ENCODE peak calls at places on chromosomes 3 and 15, in ten cellular contexts. M is lung, A is HepG2, D is neural crest cell, Y is cardiac fibroblast, X is Calu3, U is tibial artery, J is fibroblast of the aortic adventitia, H is body of pancreas, F is AG09309. C is an unnamed sample.

GRCh38 chr15:76155742-76156141 is 96.0 kb downstream of the TMEM266 start:
- DNase-seq in X (no peak), M (no peak), D (no peak), H (no peak), F (peak), Y (no peak), A (no peak), U (no peak), J (no peak), C (no peak)

GRCh38 chr15:44804303-44805046 is 68.1 kb downstream of the TRIM69 start:
- DNase-seq in J (peak), H (no peak), D (no peak), M (no peak), U (no peak), X (no peak), A (no peak), F (no peak), Y (peak), C (no peak)

GRCh38 chr15:92845109-92845508 is 55.0 kb upstream of the CHD2 start:
- DNase-seq in J (peak), Y (peak), M (no peak), U (no peak), A (peak), F (no peak), H (no peak), D (no peak), X (peak), C (no peak)

GRCh38 chr15:95132774-95133173 is 901.4 kb downstream of the MCTP2 start:
- DNase-seq in F (peak), H (no peak), U (no peak), J (peak), M (no peak), X (no peak), D (no peak), A (no peak), Y (peak), C (peak)

GRCh38 chr3:139260793-139261736 is 82.8 kb upstream of the MRPS22 start:
- DNase-seq in J (no peak), U (no peak), M (no peak), Y (no peak), X (no peak), A (no peak), H (no peak), F (no peak), D (no peak), C (no peak)

GRCh38 chr15:44427756-44428724 is 611 bp downstream of the CTDSPL2 start:
- DNase-seq in M (no peak), J (peak), F (peak), U (no peak), H (peak), A (peak), D (no peak), X (peak), Y (peak), C (peak)

GRCh38 chr3:44522494-44522933 is 32.5 kb upstream of the ZKSCAN7 start:
- DNase-seq in A (peak), Y (peak), F (no peak), X (no peak), H (no peak), M (no peak), U (no peak), J (no peak), D (no peak), C (no peak)

GRCh38 chr3:72482589-72483249 is 365.5 kb downstream of the SHQ1 start:
- DNase-seq in M (peak), A (no peak), D (no peak), Y (peak), J (peak), F (peak), H (peak), X (peak), U (peak), C (peak)

GRCh38 chr3:170357920-170358854 is 672 bp downstream of the SKIL start:
- DNase-seq in D (peak), Y (peak), X (peak), J (peak), A (peak), F (no peak), U (peak), H (peak), M (peak), C (no peak)

GRCh38 chr15:52143862-52144261 is 31.3 kb upstream of the BCL2L10 start:
- DNase-seq in F (peak), X (no peak), M (no peak), U (no peak), Y (peak), J (peak), D (no peak), A (peak), H (no peak), C (no peak)

GRCh38 chr3:141810161-141810560 is 47.0 kb downstream of the GRK7 start:
- DNase-seq in H (no peak), A (no peak), M (no peak), F (no peak), Y (no peak), U (no peak), D (no peak), J (no peak), X (no peak), C (no peak)

GRCh38 chr3:113005622-113006021 is 14.8 kb downstream of the GTPBP8 start:
- DNase-seq in H (no peak), D (no peak), J (no peak), Y (no peak), F (no peak), X (no peak), U (no peak), M (no peak), A (no peak), C (no peak)

GRCh38 chr3:52403271-52403841 is 41.5 kb downstream of the SEMA3G start:
- DNase-seq in D (no peak), A (no peak), U (no peak), H (no peak), M (no peak), J (no peak), X (no peak), F (no peak), Y (no peak), C (no peak)

GRCh38 chr15:57994468-57995154 is 70.9 kb downstream of the ALDH1A2 start:
- DNase-seq in D (no peak), M (no peak), F (no peak), A (no peak), U (no peak), Y (no peak), J (no peak), X (no peak), H (no peak), C (no peak)

GRCh38 chr15:63698731-63699130 is 101.5 kb downstream of the FBXL22 start:
- DNase-seq in U (no peak), Y (peak), X (no peak), H (no peak), F (no peak), A (no peak), D (no peak), J (no peak), M (no peak), C (no peak)

GRCh38 chr15:100703032-100703578 is 100.7 kb downstream of the ASB7 start:
- DNase-seq in A (no peak), U (no peak), H (no peak), X (no peak), F (no peak), M (no peak), D (no peak), J (peak), Y (peak), C (peak)

GRCh38 chr3:55558316-55558715 is 71.2 kb upstream of the WNT5A start:
- DNase-seq in D (no peak), A (no peak), Y (peak), H (no peak), J (no peak), U (no peak), F (peak), X (no peak), M (no peak), C (no peak)

GRCh38 chr15:36814708-36815107 is 235.3 kb downstream of the CDIN1 start:
- DNase-seq in A (peak), Y (no peak), U (no peak), X (no peak), D (no peak), H (no peak), J (peak), F (no peak), M (no peak), C (no peak)

GRCh38 chr3:197309528-197310361 is 11.3 kb upstream of the DLG1 start:
- DNase-seq in F (peak), D (no peak), M (no peak), A (no peak), Y (peak), U (no peak), X (peak), H (no peak), J (peak), C (peak)

GRCh38 chr3:11591401-11592266 is 52.1 kb downstream of the VGLL4 start:
- DNase-seq in X (peak), D (peak), F (no peak), H (peak), J (peak), A (peak), Y (peak), M (no peak), U (peak), C (peak)

GRCh38 chr15:61849446-61849845 is 210.8 kb downstream of the VPS13C start:
- DNase-seq in U (no peak), M (no peak), Y (no peak), H (no peak), A (no peak), X (no peak), J (no peak), D (no peak), F (no peak), C (no peak)

GRCh38 chr15:75872400-75872990 is 29.2 kb downstream of the UBE2Q2 start:
- DNase-seq in A (no peak), M (no peak), J (no peak), H (no peak), D (no peak), F (no peak), U (no peak), X (no peak), Y (no peak), C (no peak)

GRCh38 chr3:59313365-59313764 is 263.5 kb upstream of the CFAP20DC start:
- DNase-seq in Y (peak), J (peak), U (peak), M (no peak), A (peak), X (peak), F (no peak), H (peak), D (peak), C (no peak)

GRCh38 chr15:61228025-61228901 is 839 bp downstream of the RORA start:
- DNase-seq in D (peak), F (no peak), M (no peak), A (no peak), U (no peak), H (no peak), J (peak), Y (peak), X (no peak), C (no peak)

GRCh38 chr3:176514297-176514696 is 683.0 kb downstream of the TBL1XR1 start:
- DNase-seq in D (no peak), H (peak), M (no peak), X (peak), U (no peak), F (peak), J (peak), Y (peak), A (peak), C (no peak)

GRCh38 chr15:57537072-57537471 is 54.6 kb upstream of the MYZAP start:
- DNase-seq in X (no peak), J (peak), D (no peak), M (no peak), Y (peak), H (peak), F (peak), U (peak), A (peak), C (peak)

GRCh38 chr15:70164156-70164900 is 66.6 kb upstream of the TLE3 start:
- DNase-seq in J (no peak), M (no peak), U (no peak), F (no peak), A (no peak), X (no peak), Y (no peak), H (no peak), D (no peak), C (no peak)

GRCh38 chr3:56282341-56282740 is 185.9 kb downstream of the ERC2 start:
- DNase-seq in A (no peak), H (no peak), J (peak), D (no peak), M (no peak), Y (peak), U (no peak), F (no peak), X (no peak), C (peak)

GRCh38 chr3:135513106-135514063 is 452.1 kb upstream of the PPP2R3A start:
- DNase-seq in Y (peak), M (no peak), X (peak), F (no peak), J (peak), H (no peak), A (no peak), D (no peak), U (no peak), C (no peak)

GRCh38 chr3:47961815-47962606 is 54.2 kb downstream of the MAP4 start:
- DNase-seq in F (no peak), U (no peak), D (no peak), A (no peak), H (peak), J (peak), Y (no peak), X (peak), M (no peak), C (peak)

GRCh38 chr3:37723585-37723984 is 138.1 kb upstream of the CTDSPL start:
- DNase-seq in U (no peak), D (no peak), F (no peak), X (no peak), A (no peak), H (no peak), Y (no peak), M (no peak), J (no peak), C (no peak)

GRCh38 chr3:56673781-56674457 is 9.1 kb downstream of the TASOR start:
- DNase-seq in J (no peak), F (no peak), M (no peak), H (no peak), X (no peak), A (no peak), D (no peak), U (no peak), Y (no peak), C (no peak)

GRCh38 chr15:39514933-39515332 is 65.9 kb upstream of the THBS1 start:
- DNase-seq in M (no peak), A (no peak), J (no peak), D (no peak), F (no peak), X (no peak), U (no peak), H (no peak), Y (no peak), C (no peak)

GRCh38 chr3:52848617-52849016 is 13.8 kb upstream of the MUSTN1 start:
- DNase-seq in Y (peak), A (no peak), H (no peak), J (peak), F (peak), M (no peak), D (no peak), U (peak), X (no peak), C (peak)

GRCh38 chr3:127717357-127718243 is 44.8 kb downstream of the ABTB1 start:
- DNase-seq in U (no peak), H (no peak), Y (no peak), D (no peak), F (no peak), J (no peak), X (no peak), A (no peak), M (no peak), C (no peak)

DNA sequence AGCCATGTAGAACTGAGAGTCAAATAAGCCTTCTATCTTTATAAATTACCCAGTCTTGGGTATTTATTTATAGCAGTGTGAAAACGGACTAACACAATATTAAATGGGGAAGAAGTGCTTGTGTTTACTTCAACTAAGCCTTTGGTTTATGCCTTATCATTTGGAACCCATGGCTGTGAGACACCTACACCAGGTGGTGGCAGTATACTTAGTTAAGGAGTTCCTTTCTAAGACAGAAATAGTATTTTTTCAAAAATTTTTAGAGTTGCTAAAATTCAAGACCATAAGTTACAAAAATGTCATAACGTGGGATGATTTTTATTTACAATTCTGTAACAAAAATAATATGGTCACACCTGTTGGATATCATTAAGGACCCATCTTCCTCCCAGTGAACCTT is 354.5 kb upstream of the SOX14 start:
- DNase-seq in M (no peak), H (no peak), D (no peak), F (no peak), X (no peak), A (no peak), U (no peak), J (no peak), Y (no peak), C (no peak)
- TF ChIP-seq CTCF in M (no peak), H (no peak), D (no peak), F (no peak), X (no peak), A (no peak), U (no peak), J (no peak), Y (no peak), C (no peak)

DNA sequence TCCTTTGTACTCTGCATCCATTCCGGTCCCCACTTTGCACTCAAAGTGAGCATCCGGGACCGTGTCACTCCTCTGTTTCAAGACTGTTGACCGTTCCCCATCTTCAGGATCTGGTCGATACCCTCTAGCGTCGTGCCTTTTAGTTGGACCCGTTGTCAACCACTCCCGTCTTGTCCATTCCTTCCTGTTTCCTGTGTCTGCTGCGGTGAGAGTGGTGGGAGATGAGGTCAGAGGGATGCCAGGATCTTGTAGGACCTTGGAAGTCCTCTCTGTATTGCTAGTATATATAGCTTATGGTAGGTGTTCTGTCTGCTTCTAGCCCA is 624 bp downstream of the BRK1 start:
- DNase-seq in Y (peak), A (peak), X (peak), J (no peak), U (no peak), F (no peak), D (no peak), M (no peak), H (no peak), C (no peak)
- TF ChIP-seq CTCF in Y (no peak), A (no peak), X (no peak), J (no peak), U (no peak), F (no peak), D (no peak), M (no peak), H (no peak), C (no peak)

DNA sequence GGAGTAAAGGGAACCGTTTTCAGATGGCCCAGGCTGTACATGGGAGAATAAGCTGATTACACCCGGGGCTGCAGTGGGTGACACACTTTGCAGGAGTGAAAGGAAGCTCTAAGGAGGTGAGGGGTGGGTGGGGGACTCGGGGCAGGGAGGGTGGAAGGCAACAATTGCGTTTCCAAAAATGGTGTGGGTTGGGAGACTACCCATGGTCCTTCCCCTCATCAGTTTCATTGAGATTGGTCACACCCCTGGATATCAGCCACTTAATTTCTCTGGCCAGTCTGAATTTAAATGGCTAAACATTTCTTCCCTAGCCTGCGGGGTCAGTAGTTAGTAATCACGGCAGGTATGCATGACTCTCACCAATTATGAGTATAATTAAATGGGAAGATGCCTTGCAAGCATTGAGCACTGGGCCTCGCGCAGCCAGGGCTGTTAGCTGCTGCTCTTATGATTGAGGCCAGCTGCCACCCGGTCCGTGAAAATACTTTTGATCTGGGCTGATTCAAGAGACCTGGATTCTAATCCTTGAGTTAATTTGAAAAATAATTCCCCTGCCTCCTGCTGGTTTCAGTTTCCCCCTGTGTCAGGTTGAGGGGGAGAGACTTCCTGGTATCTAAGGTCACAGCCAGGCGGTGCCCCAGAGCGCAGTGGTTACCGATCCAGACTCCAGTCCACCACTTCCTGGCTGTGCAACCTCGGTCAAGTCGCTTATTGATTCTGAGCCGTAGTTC is 23.3 kb downstream of the SLC6A6 start:
- DNase-seq in A (no peak), F (no peak), X (peak), M (no peak), U (no peak), D (no peak), J (no peak), Y (no peak), H (no peak), C (no peak)
- TF ChIP-seq CTCF in A (no peak), F (no peak), X (no peak), M (no peak), U (no peak), D (no peak), J (no peak), Y (no peak), H (no peak), C (no peak)

GRCh38 chr3:102081587-102082289 is 232.4 kb downstream of the NFKBIZ start:
- DNase-seq in A (no peak), U (no peak), J (peak), H (no peak), Y (peak), M (no peak), D (no peak), F (no peak), X (no peak), C (no peak)

GRCh38 chr3:102078864-102079808 is 229.8 kb downstream of the NFKBIZ start:
- DNase-seq in M (peak), X (peak), A (no peak), Y (no peak), D (no peak), J (peak), H (no peak), F (no peak), U (no peak), C (no peak)

GRCh38 chr3:102083469-102083868 is 234.2 kb downstream of the NFKBIZ start:
- DNase-seq in Y (no peak), X (no peak), M (no peak), F (no peak), J (no peak), A (no peak), H (no peak), U (no peak), D (no peak), C (no peak)

GRCh38 chr3:102083971-102084370 is 234.7 kb downstream of the NFKBIZ start:
- DNase-seq in Y (peak), X (no peak), A (no peak), F (peak), U (no peak), H (no peak), J (peak), M (no peak), D (no peak), C (no peak)

GRCh38 chr3:102079809-102080197 is 230.5 kb downstream of the NFKBIZ start:
- DNase-seq in F (no peak), J (no peak), U (no peak), M (no peak), A (no peak), X (no peak), Y (no peak), H (no peak), D (no peak), C (no peak)
- TF ChIP-seq CTCF in F (no peak), J (no peak), U (no peak), M (no peak), A (no peak), X (no peak), Y (no peak), H (no peak), D (no peak), C (no peak)

GRCh38 chr3:185042357-185042756 is 110.5 kb downstream of the C3orf70 start:
- DNase-seq in Y (no peak), J (no peak), M (no peak), H (no peak), D (no peak), A (no peak), X (no peak), F (no peak), U (no peak), C (no peak)
- TF ChIP-seq CTCF in Y (no peak), J (no peak), M (no peak), H (no peak), D (no peak), A (no peak), X (no peak), F (no peak), U (no peak), C (no peak)

GRCh38 chr3:142846779-142847577 is 41.9 kb downstream of the PCOLCE2 start:
- DNase-seq in H (peak), A (peak), U (no peak), M (no peak), J (peak), F (no peak), X (no peak), Y (no peak), D (no peak), C (no peak)

GRCh38 chr3:142849148-142849547 is 39.7 kb downstream of the PCOLCE2 start:
- DNase-seq in F (no peak), H (no peak), A (no peak), X (no peak), Y (no peak), J (no peak), M (no peak), U (no peak), D (no peak), C (no peak)

GRCh38 chr3:142844339-142844977 is 44.4 kb downstream of the PCOLCE2 start:
- DNase-seq in Y (peak), X (peak), A (peak), H (no peak), U (no peak), D (no peak), F (peak), M (no peak), J (peak), C (no peak)
- TF ChIP-seq CTCF in Y (peak), X (peak), A (peak), H (peak), U (no peak), D (peak), F (peak), M (no peak), J (peak), C (peak)

GRCh38 chr15:78402056-78402610 is 35.9 kb upstream of the IREB2 start:
- DNase-seq in F (peak), A (no peak), X (no peak), M (no peak), D (no peak), J (no peak), H (no peak), U (no peak), Y (no peak), C (no peak)
- TF ChIP-seq CTCF in F (no peak), A (no peak), X (no peak), M (no peak), D (no peak), J (no peak), H (no peak), U (no peak), Y (no peak), C (no peak)

C was measured in astrocyte of the cerebellum.